ENCODE peak calls at places on chromosomes 3 and 15, in ten cellular contexts. M, N, U, Z, I, O, B, A, V and X are unnamed samples.
A peak's percentile ranks its signal among the peaks of the same experiment; 100 is the strongest.

GRCh38 chr3:151816091-151816604 is 2.2 kb downstream of the AADAC start:
- DNase-seq in M (no peak), N (no peak), U (peak; percentile 9), Z (no peak), I (peak; percentile 89), O (peak; percentile 78), B (no peak), A (peak; percentile 80), V (no peak), X (peak; percentile 75)

GRCh38 chr15:82570721-82571519 is 30.7 kb upstream of the RPS17 start:
- DNase-seq in M (no peak), N (no peak), U (no peak), Z (no peak), I (no peak), O (no peak), B (no peak), A (peak; percentile 74), V (no peak), X (no peak)

GRCh38 chr15:101086394-101087171 is 165.3 kb downstream of the CHSY1 start:
- DNase-seq in M (no peak), N (no peak), U (no peak), Z (no peak), I (no peak), O (no peak), B (no peak), A (no peak), V (no peak), X (no peak)

GRCh38 chr3:54517424-54517823 is 395.1 kb downstream of the CACNA2D3 start:
- DNase-seq in M (no peak), N (no peak), U (no peak), Z (no peak), I (no peak), O (no peak), B (no peak), A (no peak), V (no peak), X (no peak)

GRCh38 chr3:42035816-42036482 is 55.2 kb upstream of the TRAK1 start:
- DNase-seq in M (no peak), N (no peak), U (no peak), Z (no peak), I (no peak), O (no peak), B (no peak), A (peak; percentile 25), V (no peak), X (no peak)

GRCh38 chr3:18580268-18580667 is 155.1 kb upstream of the SATB1 start:
- DNase-seq in M (no peak), N (no peak), U (peak; percentile 84), Z (no peak), I (no peak), O (no peak), B (no peak), A (no peak), V (no peak), X (no peak)

GRCh38 chr15:60962087-60962486 is 267.0 kb downstream of the RORA start:
- DNase-seq in M (no peak), N (no peak), U (no peak), Z (no peak), I (no peak), O (no peak), B (no peak), A (no peak), V (no peak), X (no peak)

GRCh38 chr3:195807681-195808121 is 4.0 kb downstream of the MUC4 start:
- DNase-seq in M (no peak), N (no peak), U (no peak), Z (no peak), I (no peak), O (no peak), B (no peak), A (no peak), V (no peak), X (no peak)

GRCh38 chr3:112090899-112091586 is 4.9 kb downstream of the C3orf52 start:
- DNase-seq in M (no peak), N (no peak), U (no peak), Z (no peak), I (no peak), O (no peak), B (no peak), A (no peak), V (no peak), X (no peak)

GRCh38 chr3:143134446-143134845 is 14.9 kb downstream of the CHST2 start:
- DNase-seq in M (no peak), N (no peak), U (peak; percentile 65), Z (no peak), I (no peak), O (no peak), B (no peak), A (peak; percentile 33), V (no peak), X (no peak)

GRCh38 chr15:77631790-77632551 is 741 bp downstream of the LINGO1 start:
- DNase-seq in M (no peak), N (no peak), U (no peak), Z (no peak), I (no peak), O (no peak), B (no peak), A (no peak), V (no peak), X (no peak)